ENCODE peak calls at places on chromosomes 6 and 20, in seven cellular contexts. A is heart right ventricle, C is GM12865, K is colonic mucosa, W is transverse colon, S is K562, Y is hepatocyte. Z is an unnamed sample.

GRCh38 chr6:149755300-149756260 is 6.0 kb downstream of the PCMT1 start:
- DNase-seq in A (no peak), C (peak), K (no peak), S (peak), Y (peak), W (no peak), Z (no peak)

GRCh38 chr6:37988131-37988530 is 168.6 kb downstream of the ZFAND3 start:
- DNase-seq in S (no peak), A (no peak), W (no peak), K (no peak), Y (no peak), C (no peak), Z (peak)

GRCh38 chr20:13930246-13930645 is 60.2 kb downstream of the SEL1L2 start:
- DNase-seq in A (no peak), C (peak), Y (no peak), S (no peak), W (no peak), K (no peak), Z (no peak)

GRCh38 chr6:20916081-20916480 is 381.8 kb downstream of the CDKAL1 start:
- DNase-seq in S (no peak), C (no peak), A (no peak), Y (no peak), K (no peak), W (no peak), Z (no peak)

GRCh38 chr6:7542065-7542877 is 800 bp downstream of the DSP start:
- DNase-seq in A (peak), W (peak), C (no peak), K (peak), S (no peak), Y (peak), Z (no peak)

GRCh38 chr20:38164624-38165088 is 414 bp downstream of the TGM2 start:
- DNase-seq in K (no peak), A (no peak), S (no peak), W (no peak), Y (no peak), C (no peak), Z (no peak)

GRCh38 chr6:43508481-43509141 is 1.5 kb downstream of the LRRC73 start:
- DNase-seq in K (no peak), Y (no peak), A (no peak), W (no peak), C (no peak), S (no peak), Z (no peak)

GRCh38 chr6:140708386-140708785 is 1333.9 kb upstream of the CITED2 start:
- DNase-seq in C (no peak), A (no peak), S (no peak), K (no peak), Y (no peak), W (no peak), Z (no peak)

GRCh38 chr6:71852951-71853350 is 33.4 kb upstream of the RIMS1 start:
- DNase-seq in W (no peak), A (no peak), S (no peak), K (no peak), Y (no peak), C (no peak), Z (no peak)

GRCh38 chr6:93453956-93454355 is 34.6 kb upstream of the EPHA7 start:
- DNase-seq in C (peak), A (no peak), Y (no peak), W (no peak), K (no peak), S (no peak), Z (no peak)

GRCh38 chr6:119612871-119613515 is 263.4 kb upstream of the MAN1A1 start:
- DNase-seq in S (no peak), A (no peak), W (no peak), Y (no peak), K (no peak), C (no peak), Z (no peak)

GRCh38 chr20:41247523-41248370 is 69.8 kb downstream of the ZHX3 start:
- DNase-seq in Y (no peak), W (no peak), A (no peak), C (no peak), K (no peak), S (no peak), Z (no peak)

GRCh38 chr20:58075980-58076749 is 152.3 kb downstream of the ANKRD60 start:
- DNase-seq in S (no peak), Y (no peak), A (no peak), K (peak), C (no peak), W (no peak), Z (no peak)

GRCh38 chr6:143286280-143286795 is 164.2 kb downstream of the ADAT2 start:
- DNase-seq in S (no peak), A (no peak), K (no peak), W (no peak), Y (peak), C (no peak), Z (no peak)

GRCh38 chr20:55540013-55540412 is 465.3 kb downstream of the CBLN4 start:
- DNase-seq in S (no peak), Y (no peak), A (no peak), C (no peak), K (no peak), W (no peak), Z (no peak)

GRCh38 chr6:70312165-70312564 is 9.3 kb upstream of the COL9A1 start:
- DNase-seq in Y (no peak), C (peak), W (no peak), K (no peak), S (peak), A (no peak), Z (peak)

DNA sequence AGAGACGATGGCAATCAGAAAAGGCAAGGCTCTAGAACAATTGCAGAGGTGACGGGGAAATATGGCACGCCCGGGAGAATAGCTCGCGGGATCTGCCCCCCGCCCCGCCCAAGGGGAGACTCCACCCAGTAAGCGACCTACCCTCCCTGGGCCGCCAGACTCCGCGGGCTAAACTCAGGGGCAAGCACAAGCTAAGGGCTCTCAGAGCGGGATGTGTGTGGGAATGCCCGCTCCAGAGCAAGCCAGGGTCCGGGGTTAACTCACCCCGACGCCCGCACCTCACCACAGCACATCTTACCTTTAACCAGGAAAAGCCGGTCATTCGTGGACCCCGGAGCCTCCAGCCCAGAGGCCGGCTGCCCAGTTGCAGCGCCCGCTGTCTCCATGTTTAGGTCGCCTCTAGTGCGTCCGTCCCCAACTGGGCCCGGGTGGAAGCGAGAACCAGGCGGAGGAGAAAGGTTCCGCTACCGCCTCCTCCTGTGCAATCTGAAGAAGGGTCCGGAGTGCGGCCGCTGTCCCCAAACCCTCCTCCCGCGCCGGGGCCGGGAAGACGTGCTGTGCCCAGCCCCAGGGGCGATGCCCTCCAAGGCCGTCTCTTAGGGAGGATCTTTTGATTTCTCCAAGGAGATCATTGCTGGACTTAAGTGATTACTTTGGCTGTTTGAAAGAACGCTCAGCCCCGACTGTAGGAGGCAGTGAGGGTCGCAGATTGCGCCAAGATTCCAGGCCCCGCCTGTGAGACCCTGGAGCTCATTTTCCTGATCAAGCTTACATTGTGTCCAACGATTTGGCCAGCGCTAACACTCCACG is at the start of gene TMEM242:
- DNase-seq in Y (peak), C (peak), K (peak), W (peak), A (peak), S (peak), Z (peak)
- TF ChIP-seq CTCF in Y (peak), C (no peak), K (no peak), W (peak), A (peak), S (no peak), Z (peak)

DNA sequence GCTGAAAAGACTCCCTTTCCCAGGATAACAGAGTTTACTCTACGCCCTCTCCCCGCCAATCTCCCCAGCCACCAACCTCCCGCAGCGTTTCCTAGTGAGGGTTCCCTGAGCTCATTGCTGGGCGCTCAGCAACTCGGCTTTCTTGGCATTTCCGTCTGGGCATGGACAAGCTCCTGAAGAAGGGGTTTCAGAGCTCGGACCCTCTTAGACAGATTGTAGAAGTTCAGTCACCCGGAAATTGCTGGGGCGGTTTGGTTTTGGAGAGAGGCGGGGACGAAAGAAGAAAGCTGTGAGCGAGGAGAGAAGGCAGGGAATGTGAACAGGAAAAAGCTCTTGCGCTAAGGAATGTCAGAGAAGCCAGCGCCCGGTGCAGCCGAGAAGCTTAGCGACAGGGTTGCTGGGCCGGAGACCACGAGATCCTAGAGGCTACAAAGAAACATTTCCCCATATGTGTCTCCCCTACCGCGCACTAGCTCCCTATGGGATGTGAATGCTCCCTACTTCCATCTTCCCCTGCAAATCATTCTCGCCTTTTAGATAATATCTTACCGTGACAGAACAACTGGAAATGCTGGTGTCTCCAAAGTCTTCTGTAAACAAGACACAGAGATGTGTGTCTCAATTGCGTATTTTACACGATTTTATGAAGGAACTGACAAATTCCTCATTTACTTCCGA is 15.8 kb downstream of the POM121L2 start:
- DNase-seq in C (no peak), A (no peak), W (no peak), K (no peak), S (peak), Y (peak), Z (no peak)
- H3K4me3 ChIP-seq in C (peak), A (no peak), W (no peak), K (peak), S (peak), Y (peak), Z (peak)

GRCh38 chr6:27138837-27139752 is 108.4 kb upstream of the PRSS16 start:
- DNase-seq in K (peak), Y (peak), C (peak), W (peak), A (peak), S (peak), Z (no peak)
- TF ChIP-seq CTCF in K (no peak), Y (no peak), C (no peak), W (no peak), A (no peak), S (no peak), Z (no peak)

DNA sequence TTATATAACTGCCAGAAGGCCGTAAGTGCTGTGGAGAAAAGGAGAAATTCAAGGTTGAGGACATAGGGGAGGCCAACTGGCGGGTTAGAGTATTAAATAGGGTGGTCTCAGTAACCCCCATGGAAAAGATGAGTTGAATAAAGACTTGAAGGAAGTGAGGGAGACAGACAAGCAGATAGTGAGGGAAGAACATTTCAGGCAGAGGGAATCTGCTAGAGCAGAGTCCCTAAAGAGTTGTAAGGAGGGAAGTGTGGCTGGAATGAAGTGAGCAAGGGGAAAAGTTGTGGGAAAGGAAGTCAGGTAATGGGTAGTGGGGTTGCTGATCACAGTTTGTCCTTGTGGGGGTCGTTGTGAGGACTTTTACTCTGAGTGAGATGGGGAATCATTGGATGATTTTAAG is 1.4 kb downstream of the KIFC1 start:
- DNase-seq in K (no peak), C (no peak), W (no peak), A (no peak), S (no peak), Y (no peak), Z (no peak)
- H3K4me3 ChIP-seq in K (peak), C (peak), W (no peak), A (no peak), S (peak), Y (no peak), Z (peak)

DNA sequence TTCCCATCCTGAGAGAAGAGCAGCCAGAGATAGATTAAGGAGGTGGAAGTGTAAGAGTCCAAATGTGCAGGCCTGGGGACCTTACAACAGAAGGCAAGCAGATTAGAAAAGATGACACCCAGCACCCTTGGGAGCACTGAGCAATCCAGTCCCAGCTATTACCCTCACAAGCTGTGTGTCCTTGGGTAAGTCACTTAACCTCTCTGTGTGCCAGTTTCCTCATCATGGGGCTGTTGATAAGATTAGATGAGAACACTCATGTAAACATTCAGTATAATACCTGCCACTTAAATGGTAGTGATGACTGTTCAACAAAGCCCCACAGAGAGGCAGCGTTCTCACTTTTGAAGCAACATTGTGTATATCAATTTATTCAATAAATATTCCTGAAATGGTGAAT is 114.8 kb upstream of the CST7 start:
- DNase-seq in A (no peak), W (no peak), Y (no peak), K (no peak), C (peak), S (no peak), Z (no peak)
- TF ChIP-seq CTCF in A (no peak), W (no peak), Y (no peak), K (no peak), C (no peak), S (no peak), Z (no peak)

GRCh38 chr6:4017058-4017457 is 61.9 kb downstream of the FAM217A start:
- DNase-seq in C (no peak), W (no peak), A (no peak), Y (no peak), S (no peak), K (no peak), Z (no peak)
- H3K4me3 ChIP-seq in C (peak), W (peak), A (no peak), Y (peak), S (peak), K (no peak), Z (peak)

DNA sequence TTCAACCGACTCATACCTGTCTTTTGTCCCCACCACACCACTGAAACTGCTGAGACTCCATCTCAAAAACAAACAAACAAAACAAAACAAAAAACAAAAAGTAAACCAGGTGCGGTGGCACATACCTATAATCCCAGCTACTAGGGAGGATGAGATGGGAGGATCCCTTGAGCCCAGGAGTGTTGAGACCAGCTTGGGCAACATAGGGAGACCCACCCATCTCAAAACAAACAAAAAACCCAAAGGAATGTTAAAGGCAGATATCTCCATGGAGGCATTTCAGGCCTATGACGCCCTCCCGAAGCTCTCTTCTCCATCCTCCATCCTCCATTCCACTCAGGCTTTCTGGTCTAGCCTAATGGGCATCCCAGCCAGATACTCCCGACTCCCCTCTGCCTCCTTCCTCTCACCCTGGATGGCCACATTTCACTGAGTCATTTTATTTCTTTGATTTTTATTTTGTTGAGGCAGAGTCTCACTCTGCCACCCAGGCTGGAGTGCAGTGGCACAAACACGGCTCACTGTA is 3.2 kb upstream of the SLC4A11 start:
- DNase-seq in K (no peak), A (no peak), W (no peak), Y (no peak), C (no peak), S (no peak), Z (no peak)
- TF ChIP-seq CTCF in K (no peak), A (no peak), W (no peak), Y (no peak), C (no peak), S (no peak), Z (no peak)

DNA sequence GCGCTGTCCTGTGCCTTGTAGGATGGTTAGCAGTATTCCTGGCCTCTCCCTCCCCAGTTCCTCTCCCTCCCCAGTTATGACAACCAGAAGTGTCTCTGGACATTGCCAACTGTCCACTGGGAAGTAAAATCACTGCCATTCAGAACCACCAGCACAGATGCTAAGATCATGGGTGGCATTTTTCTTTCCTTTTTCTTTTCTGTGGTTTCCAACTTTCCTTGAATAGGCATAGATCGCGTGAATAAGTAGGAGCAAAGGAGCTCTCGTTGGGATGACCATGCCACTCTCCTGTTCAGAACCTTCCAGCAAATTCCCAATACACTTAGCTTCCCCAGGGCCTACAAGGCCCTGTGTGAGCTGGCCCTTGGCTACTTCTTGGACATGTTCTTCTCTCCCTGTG is 59.0 kb downstream of the EYA2 start:
- DNase-seq in A (no peak), W (no peak), Y (no peak), K (no peak), C (no peak), S (no peak), Z (no peak)
- H3K4me3 ChIP-seq in A (no peak), W (no peak), Y (no peak), K (no peak), C (no peak), S (no peak), Z (no peak)

DNA sequence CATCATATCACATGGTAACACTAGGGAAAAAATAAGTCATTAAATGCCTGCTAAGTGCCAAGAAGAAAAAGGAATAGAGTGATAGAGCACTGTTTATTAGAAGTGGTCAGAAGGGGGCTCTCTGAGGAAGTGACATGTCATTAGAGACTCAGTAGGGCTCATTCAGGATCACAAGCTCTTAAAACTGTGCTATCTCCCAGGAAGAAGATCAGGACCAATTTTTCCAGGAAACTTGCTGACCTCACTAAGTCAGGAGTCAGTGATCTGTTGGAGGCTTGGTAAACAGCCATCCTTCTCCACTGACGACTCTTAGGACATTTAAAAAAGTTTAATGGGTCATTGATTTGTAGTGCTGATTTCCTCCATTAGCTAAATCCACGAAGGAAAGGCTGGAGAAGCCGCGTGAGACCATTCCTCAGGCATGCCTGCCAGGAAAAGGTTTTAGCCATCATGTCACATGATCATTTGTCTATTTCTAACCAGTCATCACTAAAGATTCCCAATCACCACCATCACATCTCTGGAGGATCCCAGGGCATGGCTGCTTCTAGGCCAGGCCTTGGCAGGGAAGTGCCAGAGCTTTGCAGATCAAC is 5.9 kb upstream of the PTPN1 start:
- DNase-seq in S (peak), C (no peak), W (no peak), A (no peak), K (no peak), Y (no peak), Z (no peak)
- TF ChIP-seq CTCF in S (peak), C (no peak), W (no peak), A (no peak), K (no peak), Y (no peak), Z (peak)

Z was measured in AG04450.